ENCODE peak calls at places on chromosomes 2 and 18, in eight cellular contexts. One of them, this sample, is unnamed.

GRCh38 chr2:5748941-5749731 is 57.0 kb downstream of the SOX11 start:
- DNase-seq in H54: no peak
- DNase-seq in breast epithelium: peak
- DNase-seq in spleen: no peak
- DNase-seq in tibial nerve: no peak
- DNase-seq in endothelial cell of umbilical vein: no peak
- DNase-seq in HCT116: no peak
- DNase-seq in H1: no peak
- DNase-seq in this sample: no peak

GRCh38 chr2:16739778-16740581 is 74.3 kb upstream of the CYRIA start:
- DNase-seq in H54: no peak
- DNase-seq in breast epithelium: no peak
- DNase-seq in spleen: no peak
- DNase-seq in tibial nerve: no peak
- DNase-seq in endothelial cell of umbilical vein: no peak
- DNase-seq in HCT116: no peak
- DNase-seq in H1: no peak
- DNase-seq in this sample: no peak

GRCh38 chr2:31108887-31109286 is 29.4 kb downstream of the GALNT14 start:
- DNase-seq in H54: no peak
- DNase-seq in breast epithelium: no peak
- DNase-seq in spleen: no peak
- DNase-seq in tibial nerve: no peak
- DNase-seq in endothelial cell of umbilical vein: no peak
- DNase-seq in HCT116: no peak
- DNase-seq in H1: no peak
- DNase-seq in this sample: no peak

GRCh38 chr2:141911485-141912066 is 219.2 kb downstream of the LRP1B start:
- DNase-seq in H54: no peak
- DNase-seq in breast epithelium: no peak
- DNase-seq in spleen: no peak
- DNase-seq in tibial nerve: no peak
- DNase-seq in endothelial cell of umbilical vein: peak
- DNase-seq in HCT116: peak
- DNase-seq in H1: peak
- DNase-seq in this sample: peak

GRCh38 chr2:118145207-118145606 is 56.9 kb downstream of the INSIG2 start:
- DNase-seq in H54: no peak
- DNase-seq in breast epithelium: no peak
- DNase-seq in spleen: no peak
- DNase-seq in tibial nerve: no peak
- DNase-seq in endothelial cell of umbilical vein: no peak
- DNase-seq in HCT116: no peak
- DNase-seq in H1: no peak
- DNase-seq in this sample: no peak

GRCh38 chr2:49004046-49004626 is 150.2 kb downstream of the FSHR start:
- DNase-seq in H54: no peak
- DNase-seq in breast epithelium: no peak
- DNase-seq in spleen: no peak
- DNase-seq in tibial nerve: no peak
- DNase-seq in endothelial cell of umbilical vein: no peak
- DNase-seq in HCT116: no peak
- DNase-seq in H1: no peak
- DNase-seq in this sample: no peak

GRCh38 chr2:235116885-235117492 is 165.2 kb downstream of the SH3BP4 start:
- DNase-seq in H54: no peak
- DNase-seq in breast epithelium: no peak
- DNase-seq in spleen: no peak
- DNase-seq in tibial nerve: no peak
- DNase-seq in endothelial cell of umbilical vein: peak
- DNase-seq in HCT116: peak
- DNase-seq in H1: no peak
- DNase-seq in this sample: peak

GRCh38 chr18:74378179-74378682 is 62.6 kb downstream of the C18orf63 start:
- DNase-seq in H54: no peak
- DNase-seq in breast epithelium: no peak
- DNase-seq in spleen: no peak
- DNase-seq in tibial nerve: no peak
- DNase-seq in endothelial cell of umbilical vein: no peak
- DNase-seq in HCT116: no peak
- DNase-seq in H1: peak
- DNase-seq in this sample: no peak

GRCh38 chr2:127075821-127076220 is 31.1 kb downstream of the BIN1 start:
- DNase-seq in H54: no peak
- DNase-seq in breast epithelium: no peak
- DNase-seq in spleen: no peak
- DNase-seq in tibial nerve: no peak
- DNase-seq in endothelial cell of umbilical vein: no peak
- DNase-seq in HCT116: no peak
- DNase-seq in H1: no peak
- DNase-seq in this sample: no peak

GRCh38 chr2:151526572-151527090 is 116.9 kb downstream of the RIF1 start:
- DNase-seq in H54: no peak
- DNase-seq in breast epithelium: no peak
- DNase-seq in spleen: no peak
- DNase-seq in tibial nerve: no peak
- DNase-seq in endothelial cell of umbilical vein: no peak
- DNase-seq in HCT116: no peak
- DNase-seq in H1: no peak
- DNase-seq in this sample: no peak

GRCh38 chr2:30203156-30203555 is 28.2 kb upstream of the LBH start:
- DNase-seq in H54: no peak
- DNase-seq in breast epithelium: no peak
- DNase-seq in spleen: no peak
- DNase-seq in tibial nerve: no peak
- DNase-seq in endothelial cell of umbilical vein: no peak
- DNase-seq in HCT116: no peak
- DNase-seq in H1: no peak
- DNase-seq in this sample: no peak

GRCh38 chr2:173066887-173067676 is 8.6 kb upstream of the MAP3K20 start:
- DNase-seq in H54: no peak
- DNase-seq in breast epithelium: no peak
- DNase-seq in spleen: no peak
- DNase-seq in tibial nerve: no peak
- DNase-seq in endothelial cell of umbilical vein: no peak
- DNase-seq in HCT116: no peak
- DNase-seq in H1: no peak
- DNase-seq in this sample: no peak
- TF ChIP-seq POLR2A in H54: no peak
- TF ChIP-seq POLR2A in breast epithelium: no peak
- TF ChIP-seq POLR2A in spleen: no peak
- TF ChIP-seq POLR2A in tibial nerve: no peak
- TF ChIP-seq POLR2A in endothelial cell of umbilical vein: no peak
- TF ChIP-seq POLR2A in HCT116: no peak
- TF ChIP-seq POLR2A in H1: no peak
- TF ChIP-seq POLR2A in this sample: no peak

GRCh38 chr2:186588940-186589732 is 720 bp upstream of the ITGAV start:
- DNase-seq in H54: no peak
- DNase-seq in breast epithelium: no peak
- DNase-seq in spleen: no peak
- DNase-seq in tibial nerve: no peak
- DNase-seq in endothelial cell of umbilical vein: peak
- DNase-seq in HCT116: no peak
- DNase-seq in H1: no peak
- DNase-seq in this sample: no peak

GRCh38 chr2:186589733-186590537 is at the start of gene ITGAV:
- DNase-seq in H54: peak
- DNase-seq in breast epithelium: peak
- DNase-seq in spleen: peak
- DNase-seq in tibial nerve: peak
- DNase-seq in endothelial cell of umbilical vein: peak
- DNase-seq in HCT116: peak
- DNase-seq in H1: peak
- DNase-seq in this sample: peak

GRCh38 chr2:186592137-186592875 is 2.5 kb downstream of the ITGAV start:
- DNase-seq in H54: no peak
- DNase-seq in breast epithelium: no peak
- DNase-seq in spleen: no peak
- DNase-seq in tibial nerve: no peak
- DNase-seq in endothelial cell of umbilical vein: peak
- DNase-seq in HCT116: no peak
- DNase-seq in H1: no peak
- DNase-seq in this sample: peak

GRCh38 chr2:186590538-186591441 is 934 bp downstream of the ITGAV start:
- DNase-seq in H54: peak
- DNase-seq in breast epithelium: no peak
- DNase-seq in spleen: no peak
- DNase-seq in tibial nerve: no peak
- DNase-seq in endothelial cell of umbilical vein: peak
- DNase-seq in HCT116: no peak
- DNase-seq in H1: no peak
- DNase-seq in this sample: peak

GRCh38 chr2:186588421-186588820 is 1.4 kb upstream of the ITGAV start:
- DNase-seq in H54: no peak
- DNase-seq in breast epithelium: no peak
- DNase-seq in spleen: no peak
- DNase-seq in tibial nerve: no peak
- DNase-seq in endothelial cell of umbilical vein: no peak
- DNase-seq in HCT116: no peak
- DNase-seq in H1: no peak
- DNase-seq in this sample: no peak
- TF ChIP-seq POLR2A in H54: no peak
- TF ChIP-seq POLR2A in breast epithelium: no peak
- TF ChIP-seq POLR2A in spleen: no peak
- TF ChIP-seq POLR2A in tibial nerve: no peak
- TF ChIP-seq POLR2A in endothelial cell of umbilical vein: no peak
- TF ChIP-seq POLR2A in HCT116: no peak
- TF ChIP-seq POLR2A in H1: no peak
- TF ChIP-seq POLR2A in this sample: no peak

GRCh38 chr2:47272031-47272864 is 117.1 kb upstream of the STPG4 start:
- DNase-seq in H54: peak
- DNase-seq in breast epithelium: peak
- DNase-seq in spleen: peak
- DNase-seq in tibial nerve: peak
- DNase-seq in endothelial cell of umbilical vein: peak
- DNase-seq in HCT116: peak
- DNase-seq in H1: peak
- DNase-seq in this sample: peak
- TF ChIP-seq POLR2A in H54: no peak
- TF ChIP-seq POLR2A in breast epithelium: no peak
- TF ChIP-seq POLR2A in spleen: no peak
- TF ChIP-seq POLR2A in tibial nerve: no peak
- TF ChIP-seq POLR2A in endothelial cell of umbilical vein: no peak
- TF ChIP-seq POLR2A in HCT116: no peak
- TF ChIP-seq POLR2A in H1: no peak
- TF ChIP-seq POLR2A in this sample: no peak

GRCh38 chr2:218368150-218368528 is 11.5 kb downstream of the CATIP start:
- DNase-seq in H54: no peak
- DNase-seq in breast epithelium: no peak
- DNase-seq in spleen: peak
- DNase-seq in tibial nerve: no peak
- DNase-seq in endothelial cell of umbilical vein: no peak
- DNase-seq in HCT116: no peak
- DNase-seq in H1: no peak
- DNase-seq in this sample: no peak

GRCh38 chr2:218367415-218368149 is 10.9 kb downstream of the CATIP start:
- DNase-seq in H54: no peak
- DNase-seq in breast epithelium: peak
- DNase-seq in spleen: peak
- DNase-seq in tibial nerve: peak
- DNase-seq in endothelial cell of umbilical vein: peak
- DNase-seq in HCT116: peak
- DNase-seq in H1: peak
- DNase-seq in this sample: peak

GRCh38 chr2:218369374-218369773 is 12.7 kb upstream of the SLC11A1 start:
- DNase-seq in H54: no peak
- DNase-seq in breast epithelium: no peak
- DNase-seq in spleen: no peak
- DNase-seq in tibial nerve: no peak
- DNase-seq in endothelial cell of umbilical vein: no peak
- DNase-seq in HCT116: no peak
- DNase-seq in H1: no peak
- DNase-seq in this sample: no peak

GRCh38 chr2:218370410-218371063 is 11.5 kb upstream of the SLC11A1 start:
- DNase-seq in H54: no peak
- DNase-seq in breast epithelium: no peak
- DNase-seq in spleen: peak
- DNase-seq in tibial nerve: no peak
- DNase-seq in endothelial cell of umbilical vein: no peak
- DNase-seq in HCT116: no peak
- DNase-seq in H1: no peak
- DNase-seq in this sample: no peak

DNA sequence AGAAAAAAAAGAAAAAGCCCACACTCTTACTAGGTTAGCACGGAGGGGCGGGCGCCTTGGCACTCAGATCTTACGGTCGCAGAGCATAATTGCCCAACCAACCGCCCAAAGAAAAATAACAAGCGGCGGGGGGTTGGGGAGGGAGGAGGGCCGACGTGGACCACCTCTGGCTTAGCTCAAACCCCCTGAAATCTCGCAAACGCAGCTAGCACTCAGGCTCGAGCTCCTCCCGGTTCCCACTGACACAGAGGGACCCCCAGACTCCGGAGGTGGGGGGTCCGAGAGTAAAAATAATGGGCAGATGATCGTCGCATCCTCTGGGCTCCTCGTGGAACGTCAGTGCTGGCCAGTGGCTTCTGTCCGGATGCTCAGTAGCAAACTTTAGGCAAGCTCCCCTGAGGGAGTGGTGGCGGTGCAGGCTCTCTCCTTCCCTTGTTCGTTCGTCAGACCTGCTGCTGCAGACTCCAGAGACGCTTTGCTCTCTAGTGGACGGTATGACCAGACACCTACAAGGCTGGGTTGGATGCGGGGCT is 12.0 kb downstream of the CATIP start:
- DNase-seq in H54: no peak
- DNase-seq in breast epithelium: no peak
- DNase-seq in spleen: peak
- DNase-seq in tibial nerve: no peak
- DNase-seq in endothelial cell of umbilical vein: no peak
- DNase-seq in HCT116: no peak
- DNase-seq in H1: peak
- DNase-seq in this sample: no peak
- TF ChIP-seq POLR2A in H54: no peak
- TF ChIP-seq POLR2A in breast epithelium: no peak
- TF ChIP-seq POLR2A in spleen: no peak
- TF ChIP-seq POLR2A in tibial nerve: no peak
- TF ChIP-seq POLR2A in endothelial cell of umbilical vein: no peak
- TF ChIP-seq POLR2A in HCT116: no peak
- TF ChIP-seq POLR2A in H1: no peak
- TF ChIP-seq POLR2A in this sample: no peak

GRCh38 chr18:55244520-55244919 is 285.3 kb upstream of the CCDC68 start:
- DNase-seq in H54: no peak
- DNase-seq in breast epithelium: no peak
- DNase-seq in spleen: no peak
- DNase-seq in tibial nerve: no peak
- DNase-seq in endothelial cell of umbilical vein: peak
- DNase-seq in HCT116: no peak
- DNase-seq in H1: no peak
- DNase-seq in this sample: no peak
- TF ChIP-seq POLR2A in H54: no peak
- TF ChIP-seq POLR2A in breast epithelium: no peak
- TF ChIP-seq POLR2A in spleen: no peak
- TF ChIP-seq POLR2A in tibial nerve: no peak
- TF ChIP-seq POLR2A in endothelial cell of umbilical vein: no peak
- TF ChIP-seq POLR2A in HCT116: no peak
- TF ChIP-seq POLR2A in H1: no peak
- TF ChIP-seq POLR2A in this sample: no peak

GRCh38 chr18:22286576-22286975 is 117.2 kb downstream of the GATA6 start:
- DNase-seq in H54: no peak
- DNase-seq in breast epithelium: no peak
- DNase-seq in spleen: no peak
- DNase-seq in tibial nerve: no peak
- DNase-seq in endothelial cell of umbilical vein: peak
- DNase-seq in HCT116: no peak
- DNase-seq in H1: no peak
- DNase-seq in this sample: no peak
- TF ChIP-seq POLR2A in H54: no peak
- TF ChIP-seq POLR2A in breast epithelium: no peak
- TF ChIP-seq POLR2A in spleen: no peak
- TF ChIP-seq POLR2A in tibial nerve: no peak
- TF ChIP-seq POLR2A in endothelial cell of umbilical vein: no peak
- TF ChIP-seq POLR2A in HCT116: no peak
- TF ChIP-seq POLR2A in H1: no peak
- TF ChIP-seq POLR2A in this sample: no peak

GRCh38 chr2:237486819-237487448 is at the start of gene MLPH:
- DNase-seq in H54: peak
- DNase-seq in breast epithelium: peak
- DNase-seq in spleen: peak
- DNase-seq in tibial nerve: peak
- DNase-seq in endothelial cell of umbilical vein: no peak
- DNase-seq in HCT116: no peak
- DNase-seq in H1: peak
- DNase-seq in this sample: no peak
- TF ChIP-seq POLR2A in H54: peak
- TF ChIP-seq POLR2A in breast epithelium: peak
- TF ChIP-seq POLR2A in spleen: no peak
- TF ChIP-seq POLR2A in tibial nerve: no peak
- TF ChIP-seq POLR2A in endothelial cell of umbilical vein: no peak
- TF ChIP-seq POLR2A in HCT116: no peak
- TF ChIP-seq POLR2A in H1: no peak
- TF ChIP-seq POLR2A in this sample: no peak